ENCODE peak calls at places on chromosomes 13 and 19, in five cellular contexts. H is AG04450; Q is pons; I is central memory CD4-positive, alpha-beta T cell; G is anterior cingulate cortex. W is an unnamed sample.

GRCh38 chr13:44989941-44990340 is 603 bp downstream of the GPALPP1 start:
- DNase-seq in I (no peak), Q (no peak), G (no peak), H (no peak), W (no peak)

GRCh38 chr13:46992383-46992952 is 95.6 kb upstream of the HTR2A start:
- DNase-seq in Q (no peak), G (no peak), H (no peak), I (no peak), W (no peak)

GRCh38 chr19:12987781-12988180 is 7.5 kb upstream of the NFIX start:
- DNase-seq in H (no peak), Q (no peak), I (no peak), G (no peak), W (no peak)

GRCh38 chr13:99425485-99426341 is 75.6 kb upstream of the TM9SF2 start:
- DNase-seq in Q (peak; percentile 19), G (peak; percentile 18), I (peak; percentile 36), H (no peak), W (peak; percentile 19)

GRCh38 chr13:73958657-73959397 is 175.4 kb downstream of the KLF12 start:
- DNase-seq in G (no peak), I (no peak), Q (no peak), H (no peak), W (no peak)

GRCh38 chr13:79898996-79899395 is 418.0 kb downstream of the NDFIP2 start:
- DNase-seq in Q (no peak), H (no peak), I (no peak), G (no peak), W (no peak)

GRCh38 chr13:98274921-98275487 is 97.9 kb upstream of the RNF113B start:
- DNase-seq in Q (no peak), H (peak; percentile 49), G (no peak), I (no peak), W (no peak)

GRCh38 chr13:111184685-111185401 is 69.7 kb downstream of the ARHGEF7 start:
- DNase-seq in G (no peak), Q (no peak), H (no peak), I (peak; percentile 46), W (no peak)

GRCh38 chr13:79870123-79870522 is 389.2 kb downstream of the NDFIP2 start:
- DNase-seq in H (no peak), I (no peak), G (no peak), Q (no peak), W (no peak)

GRCh38 chr13:106186366-106187030 is 349.0 kb downstream of the EFNB2 start:
- DNase-seq in Q (no peak), I (no peak), G (no peak), H (no peak), W (no peak)

GRCh38 chr19:46529622-46530451 is 34.2 kb upstream of the PNMA8B start:
- DNase-seq in G (peak; percentile 84), Q (peak; percentile 68), H (no peak), I (peak; percentile 66), W (peak; percentile 55)

GRCh38 chr13:70310720-70311119 is 202.5 kb upstream of the KLHL1 start:
- DNase-seq in Q (peak; percentile 62), G (no peak), I (no peak), H (no peak), W (peak; percentile 14)

GRCh38 chr13:23447927-23448326 is 14.4 kb upstream of the SACS start:
- DNase-seq in I (no peak), G (no peak), H (peak; percentile 90), Q (no peak), W (no peak)

GRCh38 chr13:43835701-43836100 is 43.8 kb downstream of the CCDC122 start:
- DNase-seq in G (no peak), I (no peak), Q (no peak), H (no peak), W (no peak)

GRCh38 chr13:48146636-48147035 is 51.7 kb upstream of the MED4 start:
- DNase-seq in G (no peak), Q (no peak), I (no peak), H (no peak), W (no peak)

GRCh38 chr19:8462601-8463000 is 17.8 kb downstream of the HNRNPM start:
- DNase-seq in Q (no peak), I (no peak), G (no peak), H (no peak), W (peak; percentile 34)

GRCh38 chr19:53903055-53903680 is 5.9 kb upstream of the CACNG7 start:
- DNase-seq in G (no peak), I (peak; percentile 47), H (no peak), Q (no peak), W (no peak)

GRCh38 chr19:6568816-6569215 is 22.1 kb downstream of the CD70 start:
- DNase-seq in I (no peak), Q (no peak), G (no peak), H (no peak), W (no peak)

GRCh38 chr13:34414616-34415015 is 527.5 kb upstream of the NBEA start:
- DNase-seq in I (no peak), G (no peak), Q (no peak), H (no peak), W (no peak)

GRCh38 chr19:18995804-18996241 is 37.5 kb downstream of the SUGP2 start:
- DNase-seq in Q (peak; percentile 93), I (no peak), G (peak; percentile 80), H (peak; percentile 91), W (peak; percentile 93)